ENCODE peak calls at places on chromosome 19, in four cellular contexts. O, Y, H and A are unnamed samples.

GRCh38 chr19:46604781-46605355 is 3.7 kb downstream of the CALM3 start:
- DNase-seq in O (no peak), Y (no peak), H (peak; percentile 89), A (no peak)

GRCh38 chr19:49528211-49528771 is 488 bp downstream of the RCN3 start:
- DNase-seq in O (no peak), Y (no peak), H (no peak), A (no peak)

GRCh38 chr19:47284324-47284899 is 9.7 kb downstream of the INAFM1 start:
- DNase-seq in O (no peak), Y (no peak), H (no peak), A (no peak)

GRCh38 chr19:32357720-32358119 is 12.3 kb downstream of the ZNF507 start:
- DNase-seq in O (no peak), Y (no peak), H (no peak), A (no peak)

GRCh38 chr19:42440357-42441046 is 2.2 kb downstream of the CXCL17 start:
- DNase-seq in O (peak; percentile 85), Y (peak; percentile 75), H (peak; percentile 80), A (peak; percentile 68)

GRCh38 chr19:47158367-47158791 is 27.7 kb downstream of the SAE1 start:
- DNase-seq in O (no peak), Y (no peak), H (no peak), A (no peak)

GRCh38 chr19:47032171-47032811 is 12.7 kb downstream of the NPAS1 start:
- DNase-seq in O (peak; percentile 66), Y (peak; percentile 56), H (no peak), A (peak; percentile 53)

GRCh38 chr19:47356900-47357299 is 7.8 kb downstream of the DHX34 start:
- DNase-seq in O (no peak), Y (no peak), H (peak; percentile 77), A (no peak)

GRCh38 chr19:35986664-35987570 is 8.1 kb upstream of the SDHAF1 start:
- DNase-seq in O (peak; percentile 71), Y (no peak), H (no peak), A (peak; percentile 46)

GRCh38 chr19:1815605-1816529 is 3.8 kb upstream of the ATP8B3 start:
- DNase-seq in O (peak; percentile 28), Y (no peak), H (no peak), A (no peak)

GRCh38 chr19:41657157-41657556 is 30.3 kb upstream of the CEACAM4 start:
- DNase-seq in O (no peak), Y (no peak), H (no peak), A (no peak)

GRCh38 chr19:6252066-6252465 is 27.7 kb downstream of the MLLT1 start:
- DNase-seq in O (no peak), Y (no peak), H (peak; percentile 62), A (no peak)

GRCh38 chr19:57192064-57192395 is 730 bp downstream of the ZNF264 start:
- DNase-seq in O (no peak), Y (no peak), H (no peak), A (no peak)

GRCh38 chr19:1850809-1851544 is 2.7 kb upstream of the REXO1 start:
- DNase-seq in O (no peak), Y (no peak), H (no peak), A (no peak)

GRCh38 chr19:49884760-49885159 is 7.3 kb downstream of the TBC1D17 start:
- DNase-seq in O (no peak), Y (no peak), H (no peak), A (no peak)

GRCh38 chr19:47523473-47523872 is 8.6 kb upstream of the NAPA start:
- DNase-seq in O (no peak), Y (no peak), H (no peak), A (no peak)

GRCh38 chr19:52590728-52591127 is 20.6 kb downstream of the ZNF701 start:
- DNase-seq in O (no peak), Y (no peak), H (no peak), A (no peak)

GRCh38 chr19:43695985-43696729 is 19.7 kb upstream of the IRGC start:
- DNase-seq in O (no peak), Y (no peak), H (no peak), A (no peak)

GRCh38 chr19:28737526-28737925 is 475.4 kb downstream of the UQCRFS1 start:
- DNase-seq in O (no peak), Y (no peak), H (no peak), A (no peak)

GRCh38 chr19:41031926-41032325 is 40.8 kb downstream of the CYP2B6 start:
- DNase-seq in O (no peak), Y (no peak), H (no peak), A (no peak)

GRCh38 chr19:36213793-36214387 is 575 bp downstream of the ZNF565 start:
- DNase-seq in O (no peak), Y (no peak), H (no peak), A (no peak)

GRCh38 chr19:3122512-3122870 is 13.3 kb upstream of the GNA15 start:
- DNase-seq in O (no peak), Y (no peak), H (peak; percentile 48), A (no peak)

GRCh38 chr19:41223431-41224234 is 4.6 kb downstream of the AXL start:
- DNase-seq in O (no peak), Y (no peak), H (no peak), A (no peak)

DNA sequence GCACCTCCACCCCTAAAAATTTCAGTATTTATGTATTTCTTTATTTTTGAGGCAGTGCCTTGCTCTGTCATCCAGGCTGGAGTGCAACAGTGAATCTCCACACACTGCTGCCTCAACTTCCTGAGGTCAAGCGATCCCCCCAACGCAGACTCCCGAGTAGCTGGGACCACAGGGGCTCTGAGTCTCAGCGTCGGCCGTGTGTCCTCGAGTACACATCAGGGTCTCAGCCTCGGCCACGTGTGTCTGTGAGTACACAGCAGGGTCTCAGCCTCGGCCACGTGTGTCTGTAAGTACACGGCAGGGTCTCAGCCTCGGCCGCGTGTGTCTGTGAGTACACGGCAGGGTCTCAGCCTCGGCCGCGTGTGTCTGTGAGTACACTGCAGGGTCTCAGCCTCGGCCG is 21.2 kb downstream of the C2CD4C start:
- DNase-seq in O (no peak), Y (no peak), H (no peak), A (no peak)
- TF ChIP-seq CTCF in O (no peak), Y (no peak), H (no peak), A (no peak)

GRCh38 chr19:7534531-7534980 is 961 bp upstream of the PNPLA6 start:
- DNase-seq in O (peak; percentile 65), Y (no peak), H (peak; percentile 62), A (no peak)
- TF ChIP-seq CTCF in O (no peak), Y (no peak), H (no peak), A (no peak)

DNA sequence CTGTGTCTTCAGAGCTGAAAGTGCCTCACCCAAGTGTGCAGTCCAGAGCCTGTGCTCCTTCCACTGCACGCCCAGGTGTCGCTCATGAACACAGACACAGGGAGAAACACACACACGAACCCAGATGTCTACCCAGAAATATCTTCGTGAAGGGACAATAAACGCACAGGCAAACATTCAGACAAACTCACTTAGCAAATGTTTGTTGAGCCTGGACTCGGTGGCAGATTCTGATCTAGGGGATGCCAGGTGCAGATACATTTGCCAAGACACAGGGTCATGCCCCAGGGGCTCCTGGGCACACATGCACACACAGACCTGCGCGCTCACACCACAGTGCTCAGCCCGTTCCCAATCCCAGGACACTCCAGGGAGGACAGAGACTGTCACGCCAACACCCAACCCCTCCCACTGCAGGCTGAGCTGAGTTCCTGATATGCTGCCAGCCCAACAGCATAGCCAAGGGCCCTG is 31.9 kb downstream of the SCGB2B2 start:
- DNase-seq in O (no peak), Y (no peak), H (no peak), A (no peak)
- TF ChIP-seq CTCF in O (no peak), Y (no peak), H (no peak), A (no peak)

GRCh38 chr19:15629003-15629880 is 11.5 kb upstream of the CYP4F3 start:
- DNase-seq in O (peak; percentile 80), Y (peak; percentile 89), H (peak; percentile 87), A (peak; percentile 78)

GRCh38 chr19:15634105-15634504 is 6.6 kb upstream of the CYP4F3 start:
- DNase-seq in O (no peak), Y (no peak), H (peak; percentile 72), A (no peak)

GRCh38 chr19:15635016-15635805 is 5.5 kb upstream of the CYP4F3 start:
- DNase-seq in O (no peak), Y (no peak), H (peak; percentile 91), A (no peak)

GRCh38 chr19:15633122-15633521 is 7.6 kb upstream of the CYP4F3 start:
- DNase-seq in O (no peak), Y (no peak), H (no peak), A (no peak)

GRCh38 chr19:15631817-15632216 is 8.9 kb upstream of the CYP4F3 start:
- DNase-seq in O (peak; percentile 30), Y (no peak), H (peak; percentile 58), A (no peak)
- TF ChIP-seq CTCF in O (no peak), Y (peak; percentile 42), H (peak; percentile 53), A (no peak)

DNA sequence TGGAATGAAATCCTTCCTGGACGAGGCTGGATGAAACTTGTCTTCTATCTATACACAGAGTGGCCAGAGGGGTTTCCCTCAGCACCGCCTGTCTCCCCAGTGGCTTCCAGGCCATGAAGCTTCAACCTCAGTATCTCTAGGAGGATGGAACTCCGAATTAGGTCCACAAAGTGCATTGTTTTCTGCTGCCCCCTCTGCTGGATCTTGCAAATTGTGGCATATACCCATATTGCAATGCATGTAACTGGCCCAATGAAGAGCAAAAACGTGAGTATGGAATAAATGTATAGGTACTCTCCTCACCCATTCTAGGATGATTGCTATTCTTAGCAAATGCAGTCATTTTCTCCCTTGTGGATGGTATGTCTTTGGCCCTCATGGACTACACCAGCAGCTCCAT is 14.7 kb upstream of the LILRB4 start:
- DNase-seq in O (no peak), Y (no peak), H (no peak), A (no peak)
- TF ChIP-seq CTCF in O (no peak), Y (no peak), H (no peak), A (no peak)

DNA sequence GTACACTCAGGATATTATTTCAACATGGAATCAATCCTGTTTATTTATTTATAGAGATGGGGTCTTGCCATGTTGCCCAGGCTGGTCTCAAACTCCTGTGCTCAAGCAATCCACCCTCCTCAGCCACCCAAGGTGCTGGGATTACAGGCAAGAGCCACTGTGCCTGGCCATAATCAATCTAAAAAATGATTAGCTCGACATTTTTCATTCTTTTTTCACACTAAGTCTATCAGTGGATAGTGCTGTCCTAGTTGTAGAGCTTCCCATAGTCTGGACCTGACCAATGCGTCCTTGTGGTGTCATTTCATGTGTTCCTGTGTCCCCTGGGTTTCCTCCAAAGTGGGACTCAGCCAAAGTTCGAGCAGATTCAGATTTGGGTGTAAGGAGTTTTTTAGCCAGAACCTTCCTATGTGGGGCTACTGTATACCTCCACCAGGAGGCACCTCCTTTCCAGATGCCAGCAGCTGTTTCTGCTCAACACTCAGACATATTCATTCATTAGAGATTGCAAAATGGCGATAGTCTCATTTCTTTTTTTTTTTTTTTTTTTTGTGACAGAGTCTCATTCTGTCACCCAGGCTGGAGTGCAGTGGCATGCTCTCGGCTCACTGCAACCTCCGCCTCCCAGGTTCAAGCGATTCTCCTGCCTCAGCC is 61.1 kb downstream of the MAP4K1 start:
- DNase-seq in O (no peak), Y (no peak), H (no peak), A (no peak)
- TF ChIP-seq CTCF in O (no peak), Y (no peak), H (no peak), A (no peak)